ENCODE peak calls at places on chromosomes 4 and X, in four cellular contexts. One of them, this sample, is unnamed.

GRCh38 chr4:64564126-64564525 is 154.9 kb upstream of the TECRL start:
- DNase-seq in mesenchymal stem cell: no peak
- DNase-seq in cardiac muscle cell: no peak
- DNase-seq in A549: no peak
- DNase-seq in this sample: no peak

GRCh38 chrX:153688900-153689590 is 1.3 kb downstream of the SLC6A8 start:
- DNase-seq in cardiac muscle cell: peak; percentile 29
- DNase-seq in mesenchymal stem cell: no peak
- DNase-seq in A549: no peak
- DNase-seq in this sample: peak; percentile 37

GRCh38 chr4:150593996-150594395 is 12.0 kb downstream of the MAB21L2 start:
- DNase-seq in A549: no peak
- DNase-seq in cardiac muscle cell: peak; percentile 44
- DNase-seq in mesenchymal stem cell: peak; percentile 33
- DNase-seq in this sample: no peak

GRCh38 chr4:66911898-66912297 is 633.4 kb downstream of the CENPC start:
- DNase-seq in mesenchymal stem cell: peak; percentile 20
- DNase-seq in A549: no peak
- DNase-seq in cardiac muscle cell: peak; percentile 27
- DNase-seq in this sample: no peak

GRCh38 chr4:26206981-26207380 is 113.8 kb upstream of the RBPJ start:
- DNase-seq in cardiac muscle cell: no peak
- DNase-seq in mesenchymal stem cell: no peak
- DNase-seq in A549: no peak
- DNase-seq in this sample: no peak

GRCh38 chrX:115339441-115340025 is 50.0 kb downstream of the LUZP4 start:
- DNase-seq in cardiac muscle cell: peak; percentile 93
- DNase-seq in mesenchymal stem cell: peak; percentile 26
- DNase-seq in A549: no peak
- DNase-seq in this sample: no peak

GRCh38 chr4:788006-788635 is 37.8 kb downstream of the CPLX1 start:
- DNase-seq in cardiac muscle cell: no peak
- DNase-seq in A549: no peak
- DNase-seq in mesenchymal stem cell: no peak
- DNase-seq in this sample: no peak

GRCh38 chr4:93469560-93469959 is 359.0 kb upstream of the ATOH1 start:
- DNase-seq in A549: no peak
- DNase-seq in mesenchymal stem cell: no peak
- DNase-seq in cardiac muscle cell: no peak
- DNase-seq in this sample: no peak

GRCh38 chr4:15162465-15163283 is 160.4 kb downstream of the CPEB2 start:
- DNase-seq in cardiac muscle cell: peak; percentile 68
- DNase-seq in A549: no peak
- DNase-seq in mesenchymal stem cell: peak; percentile 34
- DNase-seq in this sample: no peak

GRCh38 chr4:40150932-40151331 is 45.9 kb upstream of the RHOH start:
- DNase-seq in mesenchymal stem cell: peak; percentile 3
- DNase-seq in A549: no peak
- DNase-seq in cardiac muscle cell: no peak
- DNase-seq in this sample: no peak

GRCh38 chrX:96538104-96538725 is 146.4 kb upstream of the DIAPH2 start:
- DNase-seq in mesenchymal stem cell: no peak
- DNase-seq in A549: no peak
- DNase-seq in cardiac muscle cell: peak; percentile 3
- DNase-seq in this sample: no peak

GRCh38 chr4:136412708-136413107 is 1119.6 kb downstream of the PCDH18 start:
- DNase-seq in mesenchymal stem cell: peak; percentile 16
- DNase-seq in cardiac muscle cell: peak; percentile 27
- DNase-seq in A549: no peak
- DNase-seq in this sample: no peak

GRCh38 chr4:1469596-1470392 is 63.6 kb upstream of the NKX1-1 start:
- DNase-seq in cardiac muscle cell: no peak
- DNase-seq in A549: no peak
- DNase-seq in mesenchymal stem cell: no peak
- DNase-seq in this sample: no peak

GRCh38 chrX:132444936-132445335 is 43.9 kb downstream of the MBNL3 start:
- DNase-seq in cardiac muscle cell: no peak
- DNase-seq in mesenchymal stem cell: no peak
- DNase-seq in A549: no peak
- DNase-seq in this sample: no peak

GRCh38 chr4:94642561-94642866 is 115.2 kb upstream of the BMPR1B start:
- DNase-seq in A549: no peak
- DNase-seq in mesenchymal stem cell: no peak
- DNase-seq in cardiac muscle cell: no peak
- DNase-seq in this sample: no peak

GRCh38 chr4:68732653-68733466 is 62.4 kb upstream of the UGT2B15 start:
- DNase-seq in cardiac muscle cell: no peak
- DNase-seq in mesenchymal stem cell: no peak
- DNase-seq in A549: peak; percentile 41
- DNase-seq in this sample: no peak

GRCh38 chr4:57287687-57288604 is 177.8 kb upstream of the IGFBP7 start:
- DNase-seq in mesenchymal stem cell: no peak
- DNase-seq in cardiac muscle cell: no peak
- DNase-seq in A549: no peak
- DNase-seq in this sample: no peak
- H3K27ac ChIP-seq in mesenchymal stem cell: no peak overlapping the region
- H3K27ac ChIP-seq in cardiac muscle cell: no peak overlapping the region
- H3K27ac ChIP-seq in A549: no peak overlapping the region
- H3K27ac ChIP-seq in this sample: no peak overlapping the region

DNA sequence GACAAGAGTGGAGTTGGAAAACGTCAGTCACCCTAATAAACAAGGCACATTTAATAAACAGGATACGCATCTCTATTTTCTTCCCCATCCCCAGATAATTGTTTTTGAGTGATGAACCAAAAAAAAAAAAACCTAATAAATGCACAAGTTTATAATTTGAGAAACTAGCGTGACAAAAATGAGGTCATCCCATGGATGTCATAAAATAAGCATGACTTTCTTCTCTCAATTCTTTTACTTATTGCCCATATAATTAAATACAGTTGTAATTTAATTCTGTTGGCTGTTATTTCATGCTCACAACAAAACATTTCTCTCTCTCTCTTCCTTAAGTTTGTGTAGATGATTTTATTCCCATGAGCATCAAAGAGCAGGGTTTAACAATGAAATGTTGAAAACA is 20.7 kb downstream of the PRKG2 start:
- DNase-seq in cardiac muscle cell: no peak
- DNase-seq in A549: no peak
- DNase-seq in mesenchymal stem cell: no peak
- DNase-seq in this sample: no peak
- H3K27ac ChIP-seq in cardiac muscle cell: no peak overlapping the region
- H3K27ac ChIP-seq in A549: no peak overlapping the region
- H3K27ac ChIP-seq in mesenchymal stem cell: no peak overlapping the region
- H3K27ac ChIP-seq in this sample: no peak overlapping the region

GRCh38 chr4:121070274-121070673 is 2.1 kb downstream of the NDNF start:
- DNase-seq in cardiac muscle cell: no peak
- DNase-seq in A549: no peak
- DNase-seq in mesenchymal stem cell: no peak
- DNase-seq in this sample: no peak

GRCh38 chr4:121070696-121071639 is 1.4 kb downstream of the NDNF start:
- DNase-seq in mesenchymal stem cell: peak; percentile 66
- DNase-seq in A549: peak; percentile 25
- DNase-seq in cardiac muscle cell: peak; percentile 44
- DNase-seq in this sample: peak; percentile 2

GRCh38 chr4:121072080-121072835 is at the start of gene NDNF:
- DNase-seq in mesenchymal stem cell: peak; percentile 55
- DNase-seq in cardiac muscle cell: peak; percentile 47
- DNase-seq in A549: no peak
- DNase-seq in this sample: peak; percentile 5

GRCh38 chr4:121072836-121073362 is 564 bp upstream of the NDNF start:
- DNase-seq in mesenchymal stem cell: no peak
- DNase-seq in cardiac muscle cell: no peak
- DNase-seq in A549: no peak
- DNase-seq in this sample: no peak

DNA sequence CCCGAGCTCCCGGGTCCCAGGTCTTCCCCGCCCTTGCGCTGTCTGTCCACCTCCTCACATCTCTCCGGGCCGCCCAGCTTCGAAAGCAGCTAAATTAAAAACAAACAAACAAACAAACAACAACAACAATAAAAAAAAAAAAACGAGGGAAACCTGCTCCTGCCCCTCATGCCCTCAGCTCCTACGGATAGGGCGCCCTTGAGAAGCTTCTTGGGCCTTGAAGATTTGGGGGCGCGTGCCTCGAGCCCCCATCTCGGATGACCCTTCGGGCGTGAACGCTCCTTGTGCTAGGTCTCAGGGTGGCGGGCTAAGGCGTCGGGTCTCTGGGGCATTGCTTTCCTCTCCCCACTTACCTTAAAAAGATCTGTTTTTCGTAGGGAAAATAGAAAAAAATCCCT is 696 bp downstream of the NDNF start:
- DNase-seq in A549: no peak
- DNase-seq in cardiac muscle cell: no peak
- DNase-seq in mesenchymal stem cell: no peak
- DNase-seq in this sample: no peak
- H3K27ac ChIP-seq in A549: no peak overlapping the region
- H3K27ac ChIP-seq in cardiac muscle cell: no peak overlapping the region
- H3K27ac ChIP-seq in mesenchymal stem cell: no peak overlapping the region
- H3K27ac ChIP-seq in this sample: no peak overlapping the region

GRCh38 chr4:23962462-23962861 is 72.6 kb upstream of the PPARGC1A start:
- DNase-seq in A549: no peak
- DNase-seq in cardiac muscle cell: no peak
- DNase-seq in mesenchymal stem cell: no peak
- DNase-seq in this sample: no peak
- H3K27ac ChIP-seq in A549: no peak overlapping the region
- H3K27ac ChIP-seq in cardiac muscle cell: no peak overlapping the region
- H3K27ac ChIP-seq in mesenchymal stem cell: no peak overlapping the region
- H3K27ac ChIP-seq in this sample: no peak overlapping the region

GRCh38 chr4:76535603-76536380 is 100.8 kb downstream of the SHROOM3 start:
- DNase-seq in mesenchymal stem cell: peak; percentile 42
- DNase-seq in cardiac muscle cell: no peak
- DNase-seq in A549: no peak
- DNase-seq in this sample: no peak

GRCh38 chr4:76532810-76533209 is 97.8 kb downstream of the SHROOM3 start:
- DNase-seq in cardiac muscle cell: no peak
- DNase-seq in mesenchymal stem cell: no peak
- DNase-seq in A549: no peak
- DNase-seq in this sample: no peak

GRCh38 chr4:76533314-76533713 is 98.3 kb downstream of the SHROOM3 start:
- DNase-seq in mesenchymal stem cell: no peak
- DNase-seq in cardiac muscle cell: no peak
- DNase-seq in A549: no peak
- DNase-seq in this sample: no peak

GRCh38 chr4:76538296-76538695 is 103.3 kb downstream of the SHROOM3 start:
- DNase-seq in cardiac muscle cell: no peak
- DNase-seq in mesenchymal stem cell: no peak
- DNase-seq in A549: no peak
- DNase-seq in this sample: no peak

DNA sequence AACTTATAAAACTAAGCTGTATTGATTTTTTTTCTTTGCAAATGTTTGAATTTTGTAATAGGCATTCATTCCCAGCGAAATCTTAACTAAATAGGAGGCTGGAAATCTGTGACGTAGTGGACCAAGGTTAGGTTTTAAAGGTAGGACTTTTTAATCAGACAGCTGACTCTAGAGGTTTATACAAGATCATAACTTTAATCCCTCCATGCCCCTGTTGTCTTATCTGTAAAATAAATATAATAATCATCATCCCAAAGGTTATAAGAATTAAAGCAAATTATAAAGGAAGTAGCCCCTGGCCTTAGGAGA is 101.3 kb downstream of the SHROOM3 start:
- DNase-seq in mesenchymal stem cell: no peak
- DNase-seq in cardiac muscle cell: no peak
- DNase-seq in A549: no peak
- DNase-seq in this sample: no peak
- H3K27ac ChIP-seq in mesenchymal stem cell: peak overlapping the region; percentile 54
- H3K27ac ChIP-seq in cardiac muscle cell: no peak overlapping the region
- H3K27ac ChIP-seq in A549: no peak overlapping the region
- H3K27ac ChIP-seq in this sample: no peak overlapping the region

GRCh38 chr4:123249821-123250220 is 146.8 kb upstream of the SPRY1 start:
- DNase-seq in A549: no peak
- DNase-seq in cardiac muscle cell: no peak
- DNase-seq in mesenchymal stem cell: no peak
- DNase-seq in this sample: no peak

GRCh38 chr4:123250843-123251242 is 145.8 kb upstream of the SPRY1 start:
- DNase-seq in A549: no peak
- DNase-seq in mesenchymal stem cell: peak; percentile 38
- DNase-seq in cardiac muscle cell: peak; percentile 64
- DNase-seq in this sample: no peak

GRCh38 chr4:123248260-123248659 is 148.3 kb upstream of the SPRY1 start:
- DNase-seq in cardiac muscle cell: peak; percentile 62
- DNase-seq in mesenchymal stem cell: peak; percentile 16
- DNase-seq in A549: no peak
- DNase-seq in this sample: no peak

GRCh38 chr4:123244233-123244632 is 152.4 kb upstream of the SPRY1 start:
- DNase-seq in A549: no peak
- DNase-seq in cardiac muscle cell: peak; percentile 41
- DNase-seq in mesenchymal stem cell: peak; percentile 24
- DNase-seq in this sample: no peak

GRCh38 chr4:123246085-123246484 is 150.5 kb upstream of the SPRY1 start:
- DNase-seq in mesenchymal stem cell: no peak
- DNase-seq in cardiac muscle cell: no peak
- DNase-seq in A549: no peak
- DNase-seq in this sample: no peak
- H3K27ac ChIP-seq in mesenchymal stem cell: no peak overlapping the region
- H3K27ac ChIP-seq in cardiac muscle cell: peak overlapping the region; percentile 50
- H3K27ac ChIP-seq in A549: no peak overlapping the region
- H3K27ac ChIP-seq in this sample: no peak overlapping the region

GRCh38 chr4:73673286-73673685 is 53.0 kb upstream of the RASSF6 start:
- DNase-seq in mesenchymal stem cell: no peak
- DNase-seq in A549: no peak
- DNase-seq in cardiac muscle cell: peak; percentile 61
- DNase-seq in this sample: no peak
- H3K27ac ChIP-seq in mesenchymal stem cell: no peak overlapping the region
- H3K27ac ChIP-seq in A549: no peak overlapping the region
- H3K27ac ChIP-seq in cardiac muscle cell: no peak overlapping the region
- H3K27ac ChIP-seq in this sample: no peak overlapping the region

GRCh38 chrX:65643046-65643785 is 24.2 kb upstream of the MSN start:
- DNase-seq in mesenchymal stem cell: no peak
- DNase-seq in cardiac muscle cell: peak; percentile 37
- DNase-seq in A549: no peak
- DNase-seq in this sample: no peak
- H3K27ac ChIP-seq in mesenchymal stem cell: no peak overlapping the region
- H3K27ac ChIP-seq in cardiac muscle cell: no peak overlapping the region
- H3K27ac ChIP-seq in A549: peak overlapping the region; percentile 87
- H3K27ac ChIP-seq in this sample: no peak overlapping the region

DNA sequence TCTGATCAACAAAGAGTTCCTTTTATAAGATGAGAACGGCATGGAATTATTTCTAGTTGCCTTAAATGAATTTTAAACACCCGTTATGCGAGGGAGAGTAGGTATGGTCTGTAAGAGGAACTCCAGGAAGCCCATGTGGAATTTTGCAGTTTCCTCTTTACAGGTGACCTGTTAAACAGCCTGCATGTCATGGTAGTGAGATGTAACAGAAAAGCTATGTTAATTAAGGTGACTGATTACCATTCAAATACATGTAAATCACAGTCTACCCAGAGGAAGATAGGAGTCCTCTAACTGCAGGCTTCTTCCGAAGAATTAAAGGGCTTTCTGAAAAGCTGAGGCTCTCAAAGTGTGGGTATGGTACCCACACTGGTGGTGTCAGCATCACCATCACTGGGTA is 163.6 kb downstream of the CBR4 start:
- DNase-seq in mesenchymal stem cell: no peak
- DNase-seq in cardiac muscle cell: no peak
- DNase-seq in A549: no peak
- DNase-seq in this sample: no peak
- H3K27ac ChIP-seq in mesenchymal stem cell: no peak overlapping the region
- H3K27ac ChIP-seq in cardiac muscle cell: no peak overlapping the region
- H3K27ac ChIP-seq in A549: no peak overlapping the region
- H3K27ac ChIP-seq in this sample: no peak overlapping the region

This sample was measured in substantia nigra.